ENCODE peak calls at places on chromosomes 3 and 15, in four cellular contexts. M, T, Q and R are unnamed samples.

GRCh38 chr3:87006844-87007439 is 16.0 kb upstream of the VGLL3 start:
- DNase-seq in Q (no peak), T (no peak), M (peak), R (no peak)

GRCh38 chr3:197667968-197668367 is 68.7 kb downstream of the RUBCN start:
- DNase-seq in T (no peak), Q (no peak), M (no peak), R (no peak)

GRCh38 chr3:119778176-119778575 is 3.7 kb upstream of the NR1I2 start:
- DNase-seq in Q (no peak), M (no peak), T (no peak), R (peak)

GRCh38 chr15:35455201-35455600 is 90.8 kb downstream of the DPH6 start:
- DNase-seq in M (peak), T (no peak), Q (no peak), R (no peak)

GRCh38 chr3:138945646-138946553 is 1.0 kb downstream of the FOXL2 start:
- DNase-seq in M (peak), Q (peak), T (no peak), R (no peak)

GRCh38 chr3:142664819-142665218 is 59.0 kb upstream of the TRPC1 start:
- DNase-seq in M (no peak), T (no peak), Q (no peak), R (no peak)

GRCh38 chr3:71972031-71972430 is 187.1 kb upstream of the PROK2 start:
- DNase-seq in Q (no peak), M (no peak), T (no peak), R (no peak)

GRCh38 chr15:77419836-77420609 is at the start of gene PEAK1:
- DNase-seq in T (peak), Q (peak), M (peak), R (peak)

GRCh38 chr3:171132873-171133272 is 106.4 kb upstream of the SLC2A2 start:
- DNase-seq in T (no peak), M (peak), Q (no peak), R (no peak)

GRCh38 chr15:101455291-101455916 is 34.1 kb downstream of the PCSK6 start:
- DNase-seq in T (no peak), M (no peak), Q (no peak), R (no peak)

GRCh38 chr15:95875141-95875643 is 455.3 kb upstream of the NR2F2 start:
- DNase-seq in M (no peak), T (no peak), Q (no peak), R (peak)

GRCh38 chr3:111570404-111571030 is 24.6 kb downstream of the ZBED2 start:
- DNase-seq in T (no peak), M (no peak), Q (no peak), R (no peak)

GRCh38 chr15:98121957-98122356 is 161.5 kb downstream of the ARRDC4 start:
- DNase-seq in M (no peak), T (no peak), Q (no peak), R (no peak)

GRCh38 chr3:51962854-51963530 is 4.3 kb downstream of the PCBP4 start:
- DNase-seq in T (no peak), Q (no peak), M (peak), R (no peak)

GRCh38 chr15:87939838-87940457 is 316.6 kb downstream of the NTRK3 start:
- DNase-seq in Q (no peak), T (no peak), M (no peak), R (no peak)

GRCh38 chr15:69860921-69861320 is 236.8 kb downstream of the TLE3 start:
- DNase-seq in Q (no peak), M (no peak), T (no peak), R (no peak)

GRCh38 chr15:39874890-39875549 is 45.0 kb downstream of the GPR176 start:
- DNase-seq in T (no peak), M (no peak), Q (no peak), R (peak)

GRCh38 chr3:170355738-170356595 is 1.5 kb upstream of the SKIL start:
- DNase-seq in T (peak), Q (peak), M (peak), R (peak)

GRCh38 chr3:131072845-131073244 is 46.2 kb downstream of the NEK11 start:
- DNase-seq in M (peak), Q (peak), T (no peak), R (no peak)

GRCh38 chr15:70159397-70160009 is 61.8 kb upstream of the TLE3 start:
- DNase-seq in Q (no peak), M (no peak), T (no peak), R (no peak)

GRCh38 chr15:45441686-45442085 is 63.3 kb upstream of the GATM start:
- DNase-seq in M (no peak), T (no peak), Q (no peak), R (peak)

GRCh38 chr3:126380011-126380768 is 14.5 kb upstream of the CFAP100 start:
- DNase-seq in Q (no peak), M (no peak), T (no peak), R (no peak)

GRCh38 chr3:194876403-194877165 is 190.9 kb downstream of the FAM43A start:
- DNase-seq in T (no peak), Q (no peak), M (no peak), R (no peak)

GRCh38 chr15:92044510-92044909 is 191.0 kb downstream of the SLCO3A1 start:
- DNase-seq in M (no peak), Q (no peak), T (no peak), R (no peak)

GRCh38 chr15:29677871-29678431 is 144.3 kb downstream of the TJP1 start:
- DNase-seq in M (no peak), T (no peak), Q (no peak), R (no peak)

GRCh38 chr3:170493712-170494182 is 75.1 kb downstream of the CLDN11 start:
- DNase-seq in M (peak), Q (no peak), T (no peak), R (no peak)

GRCh38 chr3:35724106-35724505 is 84.8 kb downstream of the ARPP21 start:
- DNase-seq in Q (no peak), T (no peak), M (no peak), R (no peak)
- TF ChIP-seq FOS in Q (no peak), T (no peak), M (no peak), R (no peak)

GRCh38 chr3:154316974-154317767 is 7.1 kb downstream of the DHX36 start:
- DNase-seq in M (no peak), T (no peak), Q (no peak), R (no peak)
- H2AFZ ChIP-seq in M (no peak), T (no peak), Q (no peak), R (no peak)

DNA sequence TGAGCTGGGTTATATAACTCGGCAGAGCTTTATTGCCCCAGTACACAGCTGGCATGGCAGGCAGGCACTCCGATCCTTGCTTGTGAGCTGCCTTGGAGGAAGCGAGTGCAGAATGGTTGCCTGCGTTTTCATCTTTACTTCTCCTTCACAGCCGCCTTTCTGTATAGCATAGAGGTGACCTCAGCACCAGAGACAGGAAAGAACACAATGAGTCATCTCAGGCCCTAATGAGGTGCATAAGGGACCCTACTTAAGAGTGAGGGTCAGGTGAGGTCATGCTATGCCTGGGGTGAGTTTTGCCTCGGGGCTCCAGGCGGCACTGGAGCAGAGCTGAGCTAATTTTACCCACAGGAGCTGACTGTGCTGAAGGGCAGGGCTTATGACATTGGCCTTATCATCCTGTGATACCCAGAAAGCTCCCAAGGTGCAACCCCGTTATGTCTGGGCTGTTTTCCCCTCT is 43.5 kb downstream of the LPP start:
- DNase-seq in M (no peak), T (no peak), Q (no peak), R (peak)
- H3K27ac ChIP-seq in M (no peak), T (no peak), Q (no peak), R (no peak)

GRCh38 chr3:30578479-30578878 is 27.9 kb upstream of the TGFBR2 start:
- DNase-seq in T (no peak), Q (no peak), M (peak), R (no peak)
- TF ChIP-seq FOS in T (no peak), Q (no peak), M (peak), R (no peak)

GRCh38 chr3:177209509-177209908 is 12.2 kb upstream of the TBL1XR1 start:
- DNase-seq in M (no peak), Q (no peak), T (no peak), R (no peak)
- H2AFZ ChIP-seq in M (no peak), Q (peak), T (no peak), R (no peak)